ENCODE peak calls at places on chromosomes 1 and 21, in eight cellular contexts. R, C, L, H, K, F, V and A are unnamed samples.

GRCh38 chr1:45552309-45552708 is 1.7 kb downstream of the AKR1A1 start:
- DNase-seq in L (no peak), K (peak), C (no peak), H (peak), V (no peak), F (peak), R (peak), A (no peak)

GRCh38 chr1:62891961-62892562 is 108.1 kb downstream of the ATG4C start:
- DNase-seq in C (no peak), L (no peak), H (peak), V (no peak), K (no peak), F (no peak), R (peak), A (no peak)

GRCh38 chr1:54800899-54801759 is at the start of gene TTC22:
- DNase-seq in L (peak), F (peak), C (no peak), K (no peak), H (peak), R (peak), V (no peak), A (peak)

GRCh38 chr1:9143250-9143649 is 14.3 kb upstream of the GPR157 start:
- DNase-seq in V (no peak), C (no peak), F (no peak), H (peak), L (no peak), K (peak), R (no peak), A (no peak)

GRCh38 chr1:185045793-185046441 is 559 bp downstream of the RNF2 start:
- DNase-seq in K (peak), L (peak), R (peak), F (peak), C (no peak), V (no peak), H (peak), A (peak)

GRCh38 chr21:41611966-41612606 is 104.1 kb upstream of the TMPRSS2 start:
- DNase-seq in K (peak), F (peak), H (peak), R (peak), L (no peak), C (no peak), V (no peak), A (no peak)

GRCh38 chr1:25805863-25806225 is 5.9 kb downstream of the SELENON start:
- DNase-seq in R (no peak), L (no peak), V (no peak), F (peak), C (no peak), K (peak), H (no peak), A (no peak)

GRCh38 chr1:81433676-81434075 is 367.1 kb upstream of the ADGRL2 start:
- DNase-seq in F (no peak), R (no peak), V (no peak), L (no peak), K (no peak), C (no peak), H (no peak), A (no peak)

GRCh38 chr1:87292684-87293493 is 35.8 kb upstream of the LMO4 start:
- DNase-seq in H (peak), V (peak), C (peak), F (peak), K (peak), R (peak), L (peak), A (peak)

GRCh38 chr1:108194051-108194450 is 6.1 kb downstream of the SLC25A24 start:
- DNase-seq in R (no peak), C (no peak), L (no peak), H (no peak), K (no peak), F (no peak), V (no peak), A (no peak)

GRCh38 chr21:44518684-44519083 is 21.3 kb downstream of the KRTAP10-1 start:
- DNase-seq in H (no peak), V (no peak), L (no peak), F (no peak), K (no peak), C (no peak), R (no peak), A (no peak)

GRCh38 chr21:41362605-41363369 is 960 bp downstream of the MX2 start:
- DNase-seq in K (no peak), R (no peak), L (no peak), F (no peak), H (no peak), V (no peak), C (no peak), A (no peak)

GRCh38 chr1:102776074-102776473 is 332.2 kb downstream of the COL11A1 start:
- DNase-seq in F (no peak), C (no peak), R (no peak), H (no peak), L (no peak), K (no peak), V (no peak), A (no peak)

GRCh38 chr1:17486242-17486641 is 46.8 kb upstream of the RCC2 start:
- DNase-seq in C (no peak), F (no peak), H (no peak), K (no peak), R (no peak), V (no peak), L (no peak), A (no peak)

GRCh38 chr1:193019442-193020026 is 39.6 kb downstream of the UCHL5 start:
- DNase-seq in C (peak), L (no peak), K (peak), R (peak), V (peak), F (no peak), H (peak), A (peak)

DNA sequence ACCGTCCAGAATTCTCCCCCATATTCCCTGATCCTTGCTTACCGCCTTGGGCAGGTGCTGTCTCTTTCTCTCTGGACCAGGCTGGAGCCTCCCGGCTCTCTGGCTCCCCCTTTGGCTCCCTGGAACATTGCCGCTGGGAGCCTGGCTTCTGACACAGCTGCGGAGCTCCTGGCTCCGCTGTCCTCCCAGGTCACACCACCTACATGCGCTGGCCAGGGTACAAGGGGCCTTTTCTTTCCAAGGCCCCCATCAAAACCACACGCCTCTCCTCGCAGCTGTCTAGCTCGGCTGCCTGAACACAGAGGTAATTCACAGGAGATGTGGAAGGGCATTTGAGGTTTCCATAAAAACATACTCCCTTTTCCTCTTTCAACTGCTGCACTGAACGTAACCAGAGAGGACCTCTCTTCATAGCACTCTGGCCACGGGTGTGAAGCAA is 7.5 kb upstream of the ZNF648 start:
- DNase-seq in L (peak), V (no peak), K (no peak), R (peak), F (peak), C (peak), H (peak), A (peak)
- TF ChIP-seq CTCF in L (peak), V (peak), K (peak), R (peak), F (peak), C (peak), H (peak), A (peak)

GRCh38 chr1:153670257-153670858 is 435 bp downstream of the ILF2 start:
- DNase-seq in R (no peak), H (no peak), K (no peak), C (no peak), V (no peak), L (no peak), F (no peak), A (no peak)

GRCh38 chr1:153669606-153670005 is 1.2 kb downstream of the ILF2 start:
- DNase-seq in C (no peak), H (no peak), L (no peak), V (no peak), R (no peak), F (no peak), K (no peak), A (no peak)

GRCh38 chr1:153667439-153667838 is 3.4 kb downstream of the ILF2 start:
- DNase-seq in V (no peak), C (no peak), K (no peak), F (no peak), R (no peak), L (no peak), H (no peak), A (no peak)

DNA sequence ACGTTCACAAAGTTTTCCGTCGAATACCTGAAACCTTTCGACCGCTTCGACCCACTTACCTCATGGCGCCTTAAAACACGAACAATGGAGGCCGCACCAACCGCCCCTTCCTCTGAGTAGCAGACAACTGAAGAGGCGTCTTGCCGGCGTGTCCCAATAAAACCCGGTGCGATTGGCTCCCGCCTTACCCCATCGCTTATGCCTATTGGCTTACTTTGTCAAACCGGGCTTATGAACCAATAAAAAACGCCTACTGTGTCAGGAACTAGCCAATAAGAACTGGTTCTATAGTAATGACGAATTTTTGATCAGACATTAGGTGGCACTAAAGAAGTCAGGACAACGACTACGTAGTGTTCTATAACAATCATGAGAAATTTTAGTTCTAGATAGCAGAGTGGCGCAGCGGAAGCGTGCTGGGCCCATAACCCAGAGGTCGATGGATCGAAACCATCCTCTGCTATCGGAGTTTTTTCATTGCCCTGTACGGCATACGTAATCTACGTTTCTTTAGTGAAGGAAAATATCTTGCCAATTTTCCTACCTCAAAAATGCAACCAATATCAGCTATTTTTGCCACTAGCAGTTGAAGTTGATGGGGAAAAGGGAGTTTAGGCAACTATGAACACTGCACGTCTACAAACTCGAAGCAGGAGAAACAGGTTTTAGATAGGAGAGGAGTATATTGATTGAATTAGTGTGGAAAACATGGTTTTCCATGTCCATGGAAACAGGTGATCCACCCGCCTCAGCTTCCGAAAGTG is at the start of gene ILF2:
- DNase-seq in F (peak), L (peak), C (peak), V (peak), K (peak), H (peak), R (peak), A (peak)
- TF ChIP-seq CTCF in F (no peak), L (no peak), C (no peak), V (peak), K (peak), H (no peak), R (peak), A (peak)

GRCh38 chr1:100671604-100672003 is 47.9 kb upstream of the VCAM1 start:
- DNase-seq in C (no peak), L (no peak), R (peak), V (no peak), K (no peak), F (no peak), H (peak), A (no peak)
- TF ChIP-seq CTCF in C (peak), L (no peak), R (no peak), V (no peak), K (peak), F (no peak), H (no peak), A (no peak)

DNA sequence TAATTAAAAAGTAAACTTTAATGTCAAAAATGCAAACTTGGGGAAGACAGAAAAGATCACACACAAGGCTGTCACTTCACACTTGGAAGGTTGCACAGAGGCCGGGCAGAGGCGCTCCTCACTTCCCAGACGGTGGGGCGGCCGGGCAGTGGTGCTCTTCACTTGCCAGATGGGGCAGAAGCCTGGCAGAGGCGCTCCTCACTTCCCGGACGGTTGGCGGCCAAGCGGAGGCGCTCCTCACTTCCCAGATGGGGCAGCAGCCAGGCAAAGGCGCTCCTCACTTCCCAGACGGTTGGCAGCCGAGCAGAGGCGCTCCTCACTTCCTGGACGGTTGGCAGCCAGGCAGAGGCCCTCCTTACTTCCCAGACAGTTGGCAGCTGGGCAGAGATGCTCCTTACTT is 25.8 kb upstream of the IL6R start:
- DNase-seq in F (no peak), L (no peak), R (no peak), C (no peak), V (no peak), H (no peak), K (no peak), A (no peak)
- TF ChIP-seq CTCF in F (no peak), L (no peak), R (no peak), C (no peak), V (no peak), H (no peak), K (no peak), A (no peak)

GRCh38 chr1:118223426-118223825 is 38.4 kb upstream of the SPAG17 start:
- DNase-seq in K (peak), L (peak), V (no peak), H (no peak), F (no peak), R (peak), C (no peak), A (no peak)
- TF ChIP-seq CTCF in K (peak), L (peak), V (peak), H (peak), F (no peak), R (peak), C (peak), A (peak)

DNA sequence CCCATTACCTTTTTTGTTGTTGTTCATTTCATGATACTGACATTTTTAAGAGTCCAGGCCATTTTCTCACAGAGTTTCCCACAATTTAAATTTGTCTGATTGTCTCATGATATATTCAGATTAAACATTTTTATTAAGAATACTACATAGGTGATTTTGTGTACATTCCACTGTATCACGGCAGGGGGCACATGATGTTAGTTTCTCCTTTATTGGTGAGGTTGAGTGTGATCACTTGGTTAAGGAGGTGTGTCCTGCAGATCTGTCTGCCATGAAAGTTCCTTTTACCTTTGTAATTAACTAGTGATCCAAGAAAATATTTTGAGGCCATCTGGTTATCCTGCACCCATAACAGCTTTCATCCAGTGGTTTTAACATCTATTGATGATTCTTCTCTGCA is 11.8 kb downstream of the RTCA start:
- DNase-seq in F (no peak), V (no peak), L (no peak), C (no peak), H (no peak), K (no peak), R (no peak), A (no peak)
- TF ChIP-seq CTCF in F (no peak), V (no peak), L (no peak), C (no peak), H (peak), K (no peak), R (no peak), A (no peak)

GRCh38 chr1:84668185-84668584 is 22.1 kb downstream of the SSX2IP start:
- DNase-seq in H (no peak), K (no peak), L (no peak), R (peak), C (no peak), F (no peak), V (no peak), A (no peak)
- TF ChIP-seq CTCF in H (peak), K (peak), L (no peak), R (peak), C (peak), F (no peak), V (no peak), A (no peak)